ENCODE peak calls at places on chromosomes 11 and 22, in five cellular contexts. S is K562, B is H1, T is GM12891, O is HepG2. A is an unnamed sample.

GRCh38 chr11:67286621-67287333 is 2.3 kb upstream of the ANKRD13D start:
- DNase-seq in S (no peak), B (no peak), T (no peak), O (no peak), A (no peak)

GRCh38 chr11:111602865-111603632 is 800 bp downstream of the SIK2 start:
- DNase-seq in S (peak; percentile 58), B (no peak), T (no peak), O (no peak), A (peak; percentile 31)

GRCh38 chr11:27234043-27234668 is 128.9 kb downstream of the CCDC34 start:
- DNase-seq in S (peak; percentile 33), B (no peak), T (peak; percentile 33), O (peak; percentile 82), A (peak; percentile 16)

GRCh38 chr11:64285885-64286800 is 495 bp downstream of the GPR137 start:
- DNase-seq in S (no peak), B (no peak), T (no peak), O (no peak), A (no peak)

GRCh38 chr11:1776331-1776851 is 12.7 kb upstream of the CTSD start:
- DNase-seq in S (no peak), B (no peak), T (no peak), O (no peak), A (no peak)

GRCh38 chr11:3126207-3126865 is 38.8 kb downstream of the OSBPL5 start:
- DNase-seq in S (no peak), B (no peak), T (no peak), O (no peak), A (no peak)

GRCh38 chr22:43031617-43032016 is 16.7 kb upstream of the PACSIN2 start:
- DNase-seq in S (no peak), B (no peak), T (no peak), O (no peak), A (no peak)

GRCh38 chr11:79393362-79394043 is 47.3 kb downstream of the TENM4 start:
- DNase-seq in S (no peak), B (peak; percentile 27), T (no peak), O (no peak), A (no peak)

GRCh38 chr11:83656931-83657330 is 370.8 kb upstream of the CCDC90B start:
- DNase-seq in S (no peak), B (no peak), T (no peak), O (no peak), A (no peak)

GRCh38 chr11:72081184-72081644 is 564 bp downstream of the LRRC51 start:
- DNase-seq in S (no peak), B (no peak), T (no peak), O (no peak), A (no peak)

GRCh38 chr11:46330154-46330886 is 16.9 kb upstream of the DGKZ start:
- DNase-seq in S (no peak), B (no peak), T (no peak), O (no peak), A (no peak)

GRCh38 chr22:34293324-34293723 is 373.0 kb upstream of the LARGE1 start:
- DNase-seq in S (no peak), B (no peak), T (no peak), O (no peak), A (no peak)

GRCh38 chr11:11391796-11392195 is 38.7 kb upstream of the CSNK2A3 start:
- DNase-seq in S (no peak), B (no peak), T (no peak), O (no peak), A (no peak)

GRCh38 chr11:85810871-85811611 is at the start of gene SYTL2:
- DNase-seq in S (peak; percentile 57), B (no peak), T (peak; percentile 50), O (peak; percentile 6), A (peak; percentile 49)

GRCh38 chr11:93498099-93499040 is 44.8 kb downstream of the SMCO4 start:
- DNase-seq in S (no peak), B (peak; percentile 23), T (no peak), O (no peak), A (no peak)

GRCh38 chr11:9639985-9640384 is 23.9 kb upstream of the SWAP70 start:
- DNase-seq in S (no peak), B (no peak), T (no peak), O (no peak), A (no peak)

GRCh38 chr11:199004-199581 is 6.2 kb downstream of the SCGB1C1 start:
- DNase-seq in S (no peak), B (no peak), T (no peak), O (no peak), A (no peak)

GRCh38 chr11:201936-202335 is 5.3 kb downstream of the BET1L start:
- DNase-seq in S (no peak), B (no peak), T (no peak), O (no peak), A (no peak)

GRCh38 chr11:199782-200181 is 6.9 kb downstream of the SCGB1C1 start:
- DNase-seq in S (no peak), B (no peak), T (no peak), O (no peak), A (no peak)

GRCh38 chr11:202490-202889 is 4.7 kb downstream of the BET1L start:
- DNase-seq in S (no peak), B (no peak), T (no peak), O (no peak), A (no peak)

GRCh38 chr11:200224-201003 is 6.8 kb downstream of the BET1L start:
- DNase-seq in S (no peak), B (no peak), T (no peak), O (no peak), A (no peak)
- TF ChIP-seq TAF1 in S (no peak), B (no peak), T (no peak), O (no peak), A (no peak)

GRCh38 chr11:31480930-31481329 is 28.5 kb downstream of the IMMP1L start:
- DNase-seq in S (peak; percentile 7), B (no peak), T (no peak), O (no peak), A (no peak)
- TF ChIP-seq POLR2AphosphoS5 in S (no peak), B (no peak), T (no peak), O (no peak), A (no peak)

DNA sequence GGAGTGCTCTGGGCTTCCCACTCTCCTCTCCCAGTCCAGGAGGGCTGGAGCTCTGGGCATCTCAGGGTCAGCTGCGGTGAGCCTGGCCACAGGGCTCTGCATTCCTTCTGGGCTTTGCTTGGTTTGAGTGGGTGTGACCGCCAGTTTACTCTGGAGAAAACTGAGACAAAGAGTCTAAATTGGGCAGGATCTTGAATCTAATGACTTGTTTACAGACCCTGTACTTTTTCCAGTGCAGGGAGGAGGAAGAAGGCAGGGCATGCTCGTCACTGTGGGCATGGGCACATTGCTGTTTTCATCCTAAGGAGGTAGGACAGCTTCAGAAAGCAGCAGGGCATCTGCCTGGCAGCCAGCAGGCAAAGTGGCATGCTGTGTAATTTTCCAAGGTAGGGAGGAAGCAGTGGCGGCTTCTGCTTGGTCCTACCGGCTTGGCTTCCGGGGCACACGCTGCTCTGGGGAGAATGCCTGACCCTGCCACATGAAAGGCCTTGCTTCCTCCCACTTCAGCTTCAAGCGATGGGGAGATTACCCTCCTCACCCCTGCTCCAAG is 22.9 kb downstream of the FLI1 start:
- DNase-seq in S (no peak), B (no peak), T (no peak), O (no peak), A (no peak)
- TF ChIP-seq POLR2A in S (no peak), B (no peak), T (no peak), O (no peak), A (no peak)

GRCh38 chr11:23226331-23226909 is 366.1 kb upstream of the CCDC179 start:
- DNase-seq in S (no peak), B (no peak), T (no peak), O (no peak), A (no peak)
- TF ChIP-seq TAF1 in S (no peak), B (no peak), T (no peak), O (no peak), A (no peak)

GRCh38 chr11:13339196-13340153 is 61.9 kb downstream of the BMAL1 start:
- DNase-seq in S (peak; percentile 20), B (no peak), T (no peak), O (no peak), A (no peak)
- TF ChIP-seq POLR2AphosphoS5 in S (no peak), B (no peak), T (no peak), O (no peak), A (no peak)

GRCh38 chr11:78145511-78146030 is 6.1 kb upstream of the ALG8 start:
- DNase-seq in S (no peak), B (no peak), T (no peak), O (no peak), A (no peak)

GRCh38 chr11:78138694-78139421 is 568 bp downstream of the ALG8 start:
- DNase-seq in S (peak; percentile 73), B (no peak), T (no peak), O (no peak), A (no peak)

GRCh38 chr11:78138281-78138680 is 1.1 kb downstream of the ALG8 start:
- DNase-seq in S (no peak), B (no peak), T (no peak), O (no peak), A (no peak)

GRCh38 chr11:78140392-78141077 is 1.1 kb upstream of the ALG8 start:
- DNase-seq in S (peak; percentile 44), B (no peak), T (no peak), O (no peak), A (no peak)

DNA sequence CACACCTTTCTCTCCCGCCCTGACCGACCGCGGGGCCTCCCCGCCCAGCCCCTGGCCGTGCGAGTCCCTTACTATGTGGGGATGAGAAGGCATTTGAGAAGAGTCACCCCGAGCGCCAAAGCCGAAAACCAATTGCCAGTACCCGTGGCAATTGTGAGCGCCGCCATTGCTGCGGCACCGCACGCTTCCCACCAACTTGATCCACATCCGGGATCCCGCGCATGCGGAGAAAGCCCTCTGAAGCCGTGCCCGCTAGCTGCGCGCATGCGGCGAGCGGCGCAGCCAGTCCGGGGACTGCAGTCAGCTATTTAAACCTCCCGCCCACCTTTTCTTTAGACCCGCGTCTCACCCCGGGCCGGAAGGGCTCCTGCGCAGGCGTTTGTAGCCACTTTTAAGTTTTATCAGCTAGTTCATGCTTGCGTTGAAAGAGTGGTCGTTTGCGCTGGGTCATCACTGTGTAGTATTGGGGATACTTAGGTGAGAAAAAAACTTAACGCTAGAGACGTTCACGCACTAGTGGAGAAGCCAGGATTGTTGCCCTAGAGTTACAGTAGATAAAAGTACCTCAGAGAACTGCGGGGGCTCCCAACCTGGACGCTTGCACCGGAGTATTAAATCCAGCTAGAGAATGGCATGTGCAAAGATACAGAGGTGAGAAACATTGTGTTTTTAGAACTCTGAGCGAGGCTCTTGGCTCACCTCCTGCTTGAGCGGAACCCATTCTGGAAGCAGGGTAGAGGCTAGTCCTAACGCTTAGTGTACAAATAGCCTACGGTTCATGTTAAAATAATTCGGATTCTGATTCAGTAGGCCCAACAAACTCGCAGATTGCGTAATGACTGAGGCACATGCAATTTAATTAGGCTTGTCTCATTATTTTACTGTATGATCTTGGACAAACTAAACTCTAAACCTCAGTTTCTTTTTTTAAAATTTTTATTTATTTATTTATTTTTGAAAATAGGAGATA is at the start of gene ALG8:
- DNase-seq in S (peak; percentile 98), B (peak; percentile 87), T (peak; percentile 91), O (peak; percentile 93), A (peak; percentile 96)
- TF ChIP-seq POLR2A in S (peak; percentile 94), B (peak; percentile 96), T (peak; percentile 91), O (peak; percentile 90), A (peak; percentile 89)

GRCh38 chr11:90756617-90757016 is 533.8 kb upstream of the CHORDC1 start:
- DNase-seq in S (no peak), B (no peak), T (no peak), O (no peak), A (no peak)
- TF ChIP-seq TAF1 in S (no peak), B (no peak), T (no peak), O (no peak), A (no peak)